ENCODE peak calls at places on chromosomes 13 and 19, in ten cellular contexts. U is cardiac muscle cell, D is prostate gland, Y is fibroblast of pulmonary artery, N is epithelial cell of esophagus, W is pancreas, Q is HFFc6, Z is IMR-90, V is WERI-Rb-1, L is brain microvascular endothelial cell. G is an unnamed sample.

GRCh38 chr19:6480843-6481415 is 658 bp downstream of the DENND1C start:
- DNase-seq in Z (no peak), V (no peak), N (no peak), W (no peak), Q (no peak), U (no peak), L (no peak), Y (no peak), D (no peak), G (no peak)

GRCh38 chr13:41299316-41300094 is 11.6 kb upstream of the NAA16 start:
- DNase-seq in Y (no peak), U (no peak), V (no peak), N (no peak), Z (no peak), W (no peak), Q (no peak), D (no peak), L (no peak), G (no peak)

GRCh38 chr13:77171451-77171850 is 144.5 kb upstream of the FBXL3 start:
- DNase-seq in N (no peak), W (no peak), U (no peak), L (no peak), Z (no peak), D (no peak), Y (no peak), V (no peak), Q (no peak), G (no peak)

GRCh38 chr19:35346193-35347052 is 1.3 kb upstream of the FFAR1 start:
- DNase-seq in Z (no peak), U (no peak), N (no peak), Y (no peak), L (no peak), D (no peak), V (no peak), Q (no peak), W (no peak), G (no peak)

GRCh38 chr19:51511353-51511752 is 9.8 kb upstream of the SIGLEC12 start:
- DNase-seq in W (no peak), V (peak; percentile 17), Z (no peak), D (no peak), L (no peak), Q (peak; percentile 0), U (peak; percentile 26), Y (no peak), N (no peak), G (no peak)

GRCh38 chr13:33999830-34000605 is 182.1 kb downstream of the RFC3 start:
- DNase-seq in W (no peak), Q (no peak), Y (no peak), V (no peak), D (peak; percentile 71), N (no peak), Z (no peak), L (no peak), U (no peak), G (peak; percentile 17)

GRCh38 chr19:56538761-56539263 is at the start of gene ZFP28:
- DNase-seq in Q (peak; percentile 1), U (no peak), V (peak; percentile 92), N (no peak), Y (no peak), L (no peak), Z (no peak), D (peak; percentile 73), W (no peak), G (no peak)

GRCh38 chr19:32673573-32673972 is 1.4 kb downstream of the ANKRD27 start:
- DNase-seq in L (no peak), Y (no peak), Z (no peak), N (no peak), V (no peak), D (no peak), Q (no peak), W (no peak), U (no peak), G (no peak)

GRCh38 chr19:57465680-57466381 is 8.9 kb upstream of the VN1R1 start:
- DNase-seq in W (no peak), U (peak; percentile 40), N (peak; percentile 40), V (peak; percentile 49), Y (peak; percentile 53), Z (peak; percentile 24), D (no peak), Q (peak; percentile 50), L (no peak), G (peak; percentile 30)

GRCh38 chr19:23762884-23763711 is 4.4 kb upstream of the ZNF681 start:
- DNase-seq in Q (no peak), N (peak; percentile 79), V (no peak), Y (peak; percentile 48), Z (peak; percentile 13), U (peak; percentile 72), W (peak; percentile 86), D (peak; percentile 89), L (peak; percentile 60), G (peak; percentile 4)

DNA sequence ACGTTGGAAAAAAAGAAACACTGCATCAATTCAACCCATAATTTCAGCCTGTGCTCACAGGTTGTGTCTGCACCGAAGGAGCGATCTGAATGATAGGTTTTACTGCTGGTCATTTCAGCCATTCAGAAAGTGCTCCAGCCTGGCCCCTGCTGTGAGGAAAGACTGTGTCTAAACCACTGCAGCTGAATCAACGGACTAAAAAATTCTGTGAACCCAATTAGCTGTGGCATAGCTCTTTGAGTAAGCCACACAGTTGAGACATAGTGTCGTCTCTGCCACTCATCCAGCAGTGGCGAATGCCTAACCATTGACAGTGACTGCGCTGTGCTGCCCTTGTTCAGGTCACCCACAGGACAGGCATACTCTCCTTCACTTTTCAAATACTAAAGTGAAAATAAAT is 179.8 kb downstream of the COG6 start:
- DNase-seq in Y (no peak), Z (no peak), V (no peak), L (peak; percentile 48), Q (no peak), U (no peak), W (no peak), D (no peak), N (no peak), G (no peak)
- TF ChIP-seq CTCF in Y (no peak), Z (no peak), V (no peak), L (no peak), Q (no peak), U (no peak), W (no peak), D (no peak), N (no peak), G (no peak)

GRCh38 chr19:17323973-17324327 is 10.7 kb downstream of the ANO8 start:
- DNase-seq in Z (no peak), D (no peak), U (no peak), Q (no peak), N (no peak), Y (no peak), V (no peak), L (no peak), W (no peak), G (no peak)
- TF ChIP-seq CTCF in Z (no peak), D (no peak), U (no peak), Q (peak; percentile 14), N (no peak), Y (no peak), V (no peak), L (peak; percentile 17), W (no peak), G (no peak)

DNA sequence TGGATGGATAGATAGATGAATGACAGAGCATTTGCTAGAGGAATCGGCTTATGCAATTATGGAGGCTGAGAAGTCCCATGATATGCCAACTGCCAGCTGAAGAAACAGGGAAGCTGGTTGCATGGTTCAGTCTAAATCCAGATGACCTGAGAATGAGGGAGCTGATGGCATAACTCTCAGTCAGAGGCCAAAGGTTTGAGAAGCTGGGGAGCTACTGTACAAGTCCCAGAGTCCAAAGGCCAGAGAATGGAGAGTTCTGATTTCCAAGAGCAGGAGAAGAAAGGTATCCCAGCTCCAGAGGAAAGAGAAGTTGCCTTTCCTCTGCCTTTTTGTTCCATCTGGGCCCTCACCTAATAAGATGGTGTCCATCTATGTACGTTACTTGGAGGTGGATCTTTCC is 108.3 kb downstream of the CDK8 start:
- DNase-seq in L (no peak), V (no peak), U (no peak), W (no peak), Z (no peak), Q (no peak), D (no peak), N (no peak), Y (no peak), G (no peak)
- TF ChIP-seq CTCF in L (no peak), V (no peak), U (no peak), W (no peak), Z (no peak), Q (no peak), D (no peak), N (no peak), Y (no peak), G (no peak)

DNA sequence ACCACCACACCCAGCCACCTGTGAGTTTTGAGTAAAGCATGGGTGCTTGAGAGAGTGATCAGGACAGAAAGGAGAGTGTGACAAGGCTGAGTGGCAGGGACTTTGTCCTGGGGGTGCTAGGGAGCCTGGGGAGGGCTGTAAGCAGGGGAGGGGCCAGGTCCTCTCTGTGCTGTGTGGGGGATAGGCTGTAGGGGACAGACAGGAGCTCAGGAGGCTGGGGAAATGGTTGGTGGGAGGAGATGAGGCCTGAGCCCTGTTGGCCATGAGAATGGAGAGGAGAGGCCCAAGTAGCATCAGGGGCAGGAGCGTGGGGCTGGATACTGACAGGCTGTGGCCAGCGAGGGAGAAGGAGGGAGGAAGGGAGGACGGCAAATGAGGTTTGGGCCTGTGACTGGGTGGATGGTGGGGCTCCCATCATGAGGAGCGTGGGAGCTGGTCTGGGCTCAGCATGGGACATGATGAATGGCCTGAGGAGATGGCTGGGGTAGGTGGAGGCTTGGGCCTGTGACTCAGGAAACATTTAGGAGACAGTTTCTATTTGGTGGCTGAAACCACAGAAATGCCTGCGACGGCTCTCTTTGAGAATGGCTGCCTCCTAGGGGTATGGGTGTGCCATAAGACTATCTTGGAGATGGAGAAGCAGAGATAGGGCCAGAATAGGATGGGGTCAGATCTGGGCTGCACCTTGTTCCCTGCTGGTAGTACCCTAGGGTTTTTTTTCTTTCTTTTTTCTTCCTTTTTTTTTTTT is 25.0 kb downstream of the GRIN2D start:
- DNase-seq in Q (peak; percentile 40), N (no peak), W (no peak), Y (no peak), L (no peak), U (peak; percentile 19), D (no peak), V (no peak), Z (peak; percentile 23), G (no peak)
- TF ChIP-seq CTCF in Q (no peak), N (no peak), W (no peak), Y (no peak), L (peak; percentile 32), U (no peak), D (no peak), V (no peak), Z (peak; percentile 9), G (no peak)

GRCh38 chr13:60226507-60226906 is 62.8 kb upstream of the DIAPH3 start:
- DNase-seq in V (peak; percentile 47), L (peak; percentile 25), N (peak; percentile 56), W (peak; percentile 15), U (peak; percentile 53), Q (peak; percentile 49), Z (peak; percentile 47), Y (peak; percentile 48), D (no peak), G (peak; percentile 25)
- TF ChIP-seq CTCF in V (peak; percentile 58), L (peak; percentile 65), N (peak; percentile 66), W (no peak), U (peak; percentile 50), Q (peak; percentile 62), Z (peak; percentile 57), Y (peak; percentile 49), D (no peak), G (no peak)

GRCh38 chr19:48006762-48007161 is 12.3 kb downstream of the ELSPBP1 start:
- DNase-seq in Y (no peak), V (no peak), Q (no peak), Z (no peak), W (no peak), D (no peak), U (no peak), L (no peak), N (no peak), G (no peak)
- TF ChIP-seq CTCF in Y (no peak), V (peak; percentile 27), Q (peak; percentile 55), Z (no peak), W (no peak), D (no peak), U (no peak), L (peak; percentile 17), N (peak; percentile 1), G (peak; percentile 30)

G was measured in fibroblast of the aortic adventitia.